ENCODE peak calls at places on chromosomes 6 and 20, in six cellular contexts. U is SJSA1; N is tibial artery; Z is body of pancreas; T is CD8-positive, alpha-beta T cell; K is caudate nucleus. R is an unnamed sample.

GRCh38 chr6:105844275-105844848 is 241.8 kb upstream of the PRDM1 start:
- DNase-seq in Z (no peak), N (no peak), U (no peak), T (no peak), K (no peak), R (no peak)

GRCh38 chr6:24796616-24797290 is 2.0 kb downstream of the ARMH2 start:
- DNase-seq in N (no peak), K (no peak), T (no peak), Z (no peak), U (no peak), R (no peak)

GRCh38 chr6:159168536-159169192 is 536 bp upstream of the FNDC1 start:
- DNase-seq in N (no peak), T (no peak), Z (peak; percentile 32), U (peak; percentile 73), K (no peak), R (no peak)

GRCh38 chr20:62908971-62909791 is 17.1 kb downstream of the DIDO1 start:
- DNase-seq in Z (no peak), T (no peak), U (no peak), K (no peak), N (peak; percentile 53), R (no peak)

GRCh38 chr6:57313711-57314471 is 3.5 kb upstream of the PRIM2 start:
- DNase-seq in T (no peak), Z (no peak), U (peak; percentile 94), N (no peak), K (no peak), R (no peak)

GRCh38 chr20:9555781-9556180 is 41.4 kb downstream of the LAMP5 start:
- DNase-seq in Z (no peak), U (no peak), N (no peak), K (no peak), T (no peak), R (no peak)

GRCh38 chr6:125574604-125575003 is 174.8 kb upstream of the HEY2 start:
- DNase-seq in K (no peak), T (no peak), Z (no peak), U (no peak), N (no peak), R (no peak)

GRCh38 chr6:104771258-104771832 is 88.4 kb downstream of the HACE1 start:
- DNase-seq in K (no peak), T (no peak), Z (no peak), U (no peak), N (no peak), R (no peak)

GRCh38 chr6:31729979-31730630 is 1.0 kb upstream of the DDAH2 start:
- DNase-seq in U (peak; percentile 95), T (peak; percentile 66), K (peak; percentile 48), Z (peak; percentile 73), N (peak; percentile 95), R (peak; percentile 58)

GRCh38 chr20:37265152-37265551 is 3.5 kb upstream of the GHRH start:
- DNase-seq in Z (no peak), N (no peak), K (no peak), T (no peak), U (no peak), R (peak; percentile 92)

GRCh38 chr20:24017160-24017761 is 28.7 kb upstream of the GGTLC1 start:
- DNase-seq in Z (no peak), K (no peak), U (no peak), T (no peak), N (no peak), R (no peak)

GRCh38 chr6:159110748-159111147 is 58.5 kb upstream of the FNDC1 start:
- DNase-seq in Z (no peak), U (no peak), N (no peak), K (no peak), T (no peak), R (no peak)

GRCh38 chr20:47175501-47175900 is 181.0 kb downstream of the ZMYND8 start:
- DNase-seq in K (no peak), N (no peak), U (no peak), Z (no peak), T (no peak), R (no peak)

GRCh38 chr20:21352703-21353102 is 44.6 kb downstream of the NKX2-4 start:
- DNase-seq in Z (no peak), T (no peak), K (no peak), U (no peak), N (no peak), R (no peak)

GRCh38 chr6:100001915-100002388 is 7.9 kb upstream of the MCHR2 start:
- DNase-seq in K (no peak), Z (peak; percentile 64), N (no peak), T (peak; percentile 27), U (no peak), R (peak; percentile 42)

GRCh38 chr6:7124631-7125030 is 16.9 kb downstream of the RREB1 start:
- DNase-seq in N (no peak), U (no peak), K (no peak), T (no peak), Z (no peak), R (no peak)

GRCh38 chr6:7124114-7124513 is 16.4 kb downstream of the RREB1 start:
- DNase-seq in Z (no peak), N (no peak), U (no peak), K (no peak), T (no peak), R (no peak)

GRCh38 chr6:7129360-7129759 is 21.6 kb downstream of the RREB1 start:
- DNase-seq in Z (no peak), U (no peak), K (no peak), N (no peak), T (no peak), R (no peak)

GRCh38 chr6:7125290-7125689 is 17.5 kb downstream of the RREB1 start:
- DNase-seq in T (no peak), Z (no peak), U (no peak), N (no peak), K (no peak), R (no peak)

DNA sequence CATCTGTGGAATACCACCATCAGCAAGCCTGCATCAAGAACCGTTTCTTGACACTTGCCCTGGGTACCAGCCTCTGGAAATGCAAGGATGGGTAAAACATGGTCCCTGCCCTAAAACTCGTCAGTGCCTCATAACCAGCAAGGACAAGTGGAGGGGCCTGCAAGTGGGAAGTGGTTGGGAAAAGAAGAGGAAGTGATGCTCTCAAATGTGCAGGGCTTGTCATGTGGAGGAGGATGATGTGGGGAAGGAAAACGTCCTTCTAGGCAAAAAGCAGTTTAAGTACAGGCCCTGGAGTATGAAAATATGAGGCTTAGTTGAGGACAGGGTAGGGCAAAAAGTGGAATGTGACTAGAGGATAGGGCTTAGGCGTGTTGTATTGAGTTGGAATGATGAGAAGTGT is 19.0 kb downstream of the RREB1 start:
- DNase-seq in U (no peak), Z (no peak), T (no peak), K (no peak), N (no peak), R (peak; percentile 76)
- H3K27ac ChIP-seq in U (no peak overlapping the region), Z (no peak overlapping the region), T (no peak overlapping the region), K (no peak overlapping the region), N (no peak overlapping the region), R (peak overlapping the region; percentile 49)

GRCh38 chr20:34995192-34995591 is 39.5 kb downstream of the MYH7B start:
- DNase-seq in T (no peak), K (no peak), N (no peak), U (no peak), Z (no peak), R (no peak)
- H3K27ac ChIP-seq in T (no peak overlapping the region), K (no peak overlapping the region), N (no peak overlapping the region), U (no peak overlapping the region), Z (no peak overlapping the region), R (no peak overlapping the region)

DNA sequence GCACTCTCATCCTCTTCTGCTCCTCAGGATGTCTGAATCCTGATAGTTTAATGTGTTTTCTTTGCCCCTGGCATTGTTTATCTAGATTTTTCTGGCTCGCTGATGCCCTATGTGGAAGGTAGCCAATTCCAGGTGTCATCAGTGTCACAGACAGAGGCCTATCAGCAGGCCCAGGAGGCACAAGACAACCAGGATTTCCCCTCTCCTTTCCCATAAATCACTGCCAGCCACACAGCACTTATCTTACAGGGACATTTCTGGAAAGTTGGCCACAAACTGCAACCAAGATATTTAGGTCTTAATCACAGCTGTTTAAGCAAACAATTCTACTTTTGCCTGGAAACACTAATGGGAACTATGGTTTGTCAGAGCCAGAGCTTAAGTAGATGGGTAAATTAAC is 28.1 kb downstream of the ADGRF5 start:
- DNase-seq in U (no peak), Z (no peak), N (no peak), T (no peak), K (no peak), R (no peak)
- H3K27ac ChIP-seq in U (no peak overlapping the region), Z (no peak overlapping the region), N (no peak overlapping the region), T (no peak overlapping the region), K (no peak overlapping the region), R (no peak overlapping the region)

GRCh38 chr20:34098570-34098969 is 13.5 kb downstream of the EIF2S2 start:
- DNase-seq in N (no peak), K (no peak), U (no peak), T (no peak), Z (no peak), R (no peak)
- H3K27ac ChIP-seq in N (no peak overlapping the region), K (no peak overlapping the region), U (no peak overlapping the region), T (no peak overlapping the region), Z (no peak overlapping the region), R (no peak overlapping the region)

DNA sequence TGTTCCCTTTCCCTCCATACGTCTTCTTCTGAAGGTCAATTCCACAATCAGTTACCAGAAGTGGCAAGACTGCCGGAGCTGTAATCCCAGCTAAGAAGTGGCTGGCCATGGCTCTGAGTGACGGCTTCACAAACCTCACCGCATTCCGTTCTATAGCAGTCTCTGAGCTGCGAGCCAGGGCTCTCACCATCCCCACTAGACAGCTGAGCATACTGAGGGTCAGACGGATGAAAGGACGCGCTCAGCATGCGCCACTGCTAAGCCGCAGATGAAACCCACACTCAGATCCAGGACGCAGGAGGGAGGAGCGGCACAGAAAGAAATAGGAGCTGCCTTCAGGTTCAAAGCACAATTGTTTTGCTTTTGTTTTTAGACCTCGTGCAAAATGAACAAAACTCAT is 97.9 kb downstream of the ANKRD60 start:
- DNase-seq in U (peak; percentile 19), Z (no peak), K (no peak), T (no peak), N (peak; percentile 44), R (no peak)
- H3K27ac ChIP-seq in U (peak overlapping the region; percentile 92), Z (no peak overlapping the region), K (no peak overlapping the region), T (no peak overlapping the region), N (peak overlapping the region; percentile 85), R (no peak overlapping the region)

DNA sequence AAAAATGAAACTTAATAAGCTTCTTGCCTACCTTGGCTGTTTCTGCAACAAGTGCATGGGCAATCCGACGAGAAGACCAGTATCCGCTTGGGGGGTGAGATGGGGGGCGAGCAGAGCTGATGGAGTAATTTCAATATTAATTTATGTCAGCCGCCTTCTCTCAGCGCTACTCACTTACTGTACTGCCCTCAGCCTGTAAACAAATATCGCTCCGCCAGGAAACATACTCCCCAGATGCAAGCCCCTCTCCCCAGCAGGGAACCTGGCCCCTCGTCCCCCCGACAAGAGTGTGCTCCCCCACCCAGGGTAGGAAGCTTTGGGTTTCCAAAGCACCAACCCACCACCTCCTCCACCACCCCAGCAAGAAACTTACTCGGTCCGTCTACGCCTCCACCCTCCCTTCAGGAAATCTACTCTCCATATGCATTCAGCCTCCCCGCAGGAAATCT is 556 bp downstream of the TRERF1 start:
- DNase-seq in T (no peak), N (no peak), U (no peak), K (no peak), Z (no peak), R (no peak)
- H3K27ac ChIP-seq in T (peak overlapping the region; percentile 72), N (peak overlapping the region; percentile 91), U (no peak overlapping the region), K (peak overlapping the region; percentile 26), Z (peak overlapping the region; percentile 11), R (peak overlapping the region; percentile 87)

R was measured in HL-60.